ENCODE peak calls at places on chromosomes 16 and 17, in seven cellular contexts. O is mesendoderm, V is H9, W is mesenchymal stem cell, K is neuronal stem cell, I is H1, M is trophoblast cell. Q is an unnamed sample.

GRCh38 chr17:78114831-78115723 is 13.5 kb downstream of the TMC6 start:
- DNase-seq in M (no peak), K (no peak), W (no peak), V (no peak), I (no peak), O (no peak), Q (no peak)

GRCh38 chr17:38727661-38728220 is 2.4 kb upstream of the CISD3 start:
- DNase-seq in W (no peak), I (no peak), O (no peak), M (peak), V (no peak), K (no peak), Q (no peak)

GRCh38 chr17:7767425-7768021 is 50.0 kb downstream of the DNAH2 start:
- DNase-seq in M (no peak), I (no peak), K (no peak), V (no peak), O (peak), W (peak), Q (peak)

GRCh38 chr17:41772218-41772585 is 14.3 kb downstream of the JUP start:
- DNase-seq in K (no peak), I (no peak), O (peak), V (peak), M (peak), W (no peak), Q (no peak)

GRCh38 chr16:30746638-30747160 is 1.5 kb upstream of the PHKG2 start:
- DNase-seq in V (no peak), I (no peak), O (no peak), M (no peak), W (no peak), K (no peak), Q (no peak)

GRCh38 chr17:8161289-8162231 is 1.2 kb downstream of the VAMP2 start:
- DNase-seq in I (no peak), M (no peak), V (peak), K (no peak), W (no peak), O (no peak), Q (no peak)

GRCh38 chr16:84694980-84695379 is 4.8 kb upstream of the USP10 start:
- DNase-seq in M (no peak), W (no peak), K (no peak), V (no peak), O (no peak), I (no peak), Q (no peak)

GRCh38 chr17:17910060-17910459 is 62.1 kb downstream of the TOM1L2 start:
- DNase-seq in K (no peak), O (no peak), V (no peak), M (no peak), I (no peak), W (no peak), Q (no peak)

GRCh38 chr17:39104046-39104445 is 47.4 kb downstream of the PLXDC1 start:
- DNase-seq in K (no peak), O (no peak), I (no peak), V (no peak), W (peak), M (no peak), Q (peak)

GRCh38 chr17:71866095-71866494 is 254.7 kb upstream of the SOX9 start:
- DNase-seq in M (no peak), W (no peak), O (no peak), K (no peak), V (no peak), I (no peak), Q (no peak)

GRCh38 chr17:12922120-12922519 is 95.7 kb downstream of the ELAC2 start:
- DNase-seq in O (no peak), V (no peak), M (no peak), I (no peak), K (no peak), W (no peak), Q (no peak)

GRCh38 chr17:9817086-9817485 is 4.8 kb downstream of the GSG1L2 start:
- DNase-seq in W (peak), V (peak), O (peak), M (peak), I (peak), K (peak), Q (peak)

GRCh38 chr17:52156576-52156975 is 1.9 kb downstream of the CA10 start:
- DNase-seq in K (no peak), M (no peak), W (no peak), I (no peak), V (no peak), O (no peak), Q (no peak)

GRCh38 chr16:70594569-70594968 is 51.8 kb upstream of the IL34 start:
- DNase-seq in K (no peak), V (no peak), W (no peak), M (no peak), O (no peak), I (no peak), Q (no peak)

GRCh38 chr17:30002088-30002487 is 60.7 kb downstream of the EFCAB5 start:
- DNase-seq in M (no peak), K (no peak), W (no peak), V (no peak), I (no peak), O (no peak), Q (no peak)

GRCh38 chr17:43556292-43556691 is 10.2 kb upstream of the ETV4 start:
- DNase-seq in W (peak), I (no peak), M (peak), K (no peak), V (no peak), O (no peak), Q (peak)

GRCh38 chr17:16442141-16442540 is 26.8 kb downstream of the TRPV2 start:
- DNase-seq in W (peak), M (no peak), I (no peak), K (no peak), V (peak), O (no peak), Q (no peak)

GRCh38 chr16:19348125-19348524 is 62.6 kb downstream of the CLEC19A start:
- DNase-seq in O (no peak), K (no peak), I (no peak), M (no peak), W (no peak), V (no peak), Q (no peak)

GRCh38 chr17:66533572-66533971 is 231.2 kb downstream of the PRKCA start:
- DNase-seq in O (peak), M (no peak), W (peak), K (peak), V (peak), I (no peak), Q (peak)

GRCh38 chr16:88524973-88525662 is 45.1 kb upstream of the ZC3H18 start:
- DNase-seq in O (no peak), I (no peak), W (no peak), K (no peak), V (no peak), M (no peak), Q (no peak)

GRCh38 chr17:72122668-72123495 is 2.1 kb downstream of the SOX9 start:
- DNase-seq in I (no peak), K (no peak), O (peak), W (peak), V (peak), M (no peak), Q (peak)

GRCh38 chr16:57815987-57816745 is 13.9 kb upstream of the KIFC3 start:
- DNase-seq in O (peak), K (no peak), M (peak), I (no peak), V (peak), W (peak), Q (peak)

GRCh38 chr16:648071-648785 is 937 bp upstream of the WDR90 start:
- DNase-seq in M (no peak), O (no peak), K (no peak), I (no peak), W (no peak), V (peak), Q (no peak)

GRCh38 chr16:4402439-4403132 is 13.8 kb downstream of the CORO7 start:
- DNase-seq in O (peak), K (peak), W (peak), I (no peak), V (peak), M (peak), Q (peak)

GRCh38 chr16:2194852-2195315 is 1.5 kb downstream of the CASKIN1 start:
- DNase-seq in V (peak), K (no peak), I (no peak), W (peak), O (peak), M (peak), Q (peak)

GRCh38 chr16:27408012-27408601 is 6.1 kb downstream of the IL21R start:
- DNase-seq in V (no peak), K (no peak), I (no peak), M (no peak), O (no peak), W (peak), Q (peak)

GRCh38 chr16:1464894-1465566 is 9.8 kb downstream of the CLCN7 start:
- DNase-seq in I (no peak), O (no peak), W (no peak), K (no peak), M (no peak), V (no peak), Q (no peak)

GRCh38 chr17:72560303-72561247 is 439.8 kb downstream of the SOX9 start:
- DNase-seq in I (no peak), K (peak), W (peak), O (peak), M (peak), V (peak), Q (peak)

GRCh38 chr16:69827527-69827926 is 65.4 kb downstream of the WWP2 start:
- DNase-seq in V (no peak), M (no peak), O (no peak), K (no peak), I (no peak), W (no peak), Q (no peak)

GRCh38 chr17:68101075-68101991 is 65.8 kb downstream of the KPNA2 start:
- DNase-seq in M (peak), I (peak), V (peak), W (peak), O (peak), K (peak), Q (peak)

GRCh38 chr17:3796110-3796821 is 4.7 kb downstream of the ITGAE start:
- DNase-seq in I (no peak), V (no peak), K (no peak), M (no peak), W (no peak), O (no peak), Q (no peak)

GRCh38 chr17:77924757-77925336 is 33.7 kb upstream of the TNRC6C start:
- DNase-seq in K (no peak), O (peak), M (no peak), V (peak), I (peak), W (no peak), Q (peak)

GRCh38 chr16:645852-646678 is 3.1 kb upstream of the WDR90 start:
- DNase-seq in W (no peak), I (no peak), O (no peak), M (peak), V (no peak), K (no peak), Q (no peak)

GRCh38 chr16:89422527-89422904 is 67.8 kb downstream of the ANKRD11 start:
- DNase-seq in W (no peak), I (no peak), K (no peak), O (no peak), V (no peak), M (peak), Q (peak)

GRCh38 chr17:71501716-71502115 is 619.1 kb upstream of the SOX9 start:
- DNase-seq in V (no peak), M (no peak), W (no peak), K (no peak), I (no peak), O (no peak), Q (no peak)

GRCh38 chr17:58060596-58061191 is 22.5 kb upstream of the DYNLL2 start:
- DNase-seq in V (no peak), K (no peak), I (no peak), M (no peak), W (no peak), O (no peak), Q (peak)

DNA sequence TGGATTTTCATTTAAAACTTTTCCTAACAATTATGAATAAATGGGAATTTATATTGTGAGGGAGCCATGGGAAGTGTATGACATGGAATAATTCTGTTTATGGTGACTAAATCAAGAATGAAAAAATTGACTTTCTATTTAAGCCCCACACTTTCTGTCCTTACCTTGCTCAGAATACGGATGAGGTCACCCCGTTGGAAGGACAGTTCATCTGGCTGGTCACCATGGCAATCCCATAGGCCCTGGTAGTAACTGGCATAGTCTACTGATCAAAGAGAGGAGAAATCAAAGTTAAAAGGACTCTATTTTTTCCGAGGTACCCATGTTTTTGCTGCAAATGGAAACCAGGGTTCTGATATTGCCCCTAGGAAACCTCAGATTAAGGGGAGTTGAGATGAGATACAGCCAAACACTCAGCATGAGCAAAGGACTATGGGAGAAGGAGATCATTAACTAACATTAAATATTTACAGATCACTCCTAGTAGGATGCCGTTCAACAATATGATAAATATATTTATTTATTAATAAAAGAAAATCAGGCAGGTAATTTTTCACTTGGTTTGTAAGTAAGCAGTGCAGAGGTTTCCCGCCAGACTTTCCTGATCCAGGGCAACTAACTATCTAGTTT is 54.9 kb downstream of the SNX11 start:
- DNase-seq in K (no peak), I (no peak), W (no peak), V (no peak), O (peak), M (no peak), Q (no peak)
- H3K27ac ChIP-seq in K (no peak), I (no peak), W (no peak), V (no peak), O (no peak), M (no peak), Q (no peak)

GRCh38 chr17:27593232-27593856 is 37.6 kb upstream of the LGALS9 start:
- DNase-seq in V (no peak), K (no peak), W (no peak), M (no peak), O (no peak), I (no peak), Q (no peak)
- H4K8ac ChIP-seq in V (no peak), K (no peak), W (no peak), M (no peak), O (no peak), I (no peak), Q (no peak)

GRCh38 chr17:45096926-45097325 is 35.4 kb downstream of the PLCD3 start:
- DNase-seq in M (no peak), O (no peak), W (no peak), K (no peak), I (no peak), V (peak), Q (no peak)
- H3K27ac ChIP-seq in M (no peak), O (no peak), W (no peak), K (no peak), I (no peak), V (no peak), Q (no peak)

GRCh38 chr17:36936455-36936934 is 780 bp upstream of the LHX1 start:
- DNase-seq in I (no peak), O (peak), W (no peak), K (no peak), M (peak), V (peak), Q (no peak)
- H4K8ac ChIP-seq in I (peak), O (no peak), W (no peak), K (no peak), M (no peak), V (no peak), Q (no peak)

GRCh38 chr17:63817736-63818385 is 9.4 kb upstream of the PSMC5 start:
- DNase-seq in K (no peak), I (no peak), V (no peak), O (no peak), M (no peak), W (no peak), Q (no peak)

GRCh38 chr17:63820963-63821561 is 6.2 kb upstream of the PSMC5 start:
- DNase-seq in M (no peak), V (no peak), K (no peak), O (no peak), I (no peak), W (no peak), Q (no peak)

GRCh38 chr17:63816669-63817068 is 10.6 kb upstream of the PSMC5 start:
- DNase-seq in O (no peak), K (no peak), V (no peak), M (no peak), W (peak), I (no peak), Q (peak)

GRCh38 chr17:63819585-63820537 is 7.4 kb upstream of the PSMC5 start:
- DNase-seq in M (no peak), O (no peak), V (no peak), K (no peak), I (no peak), W (no peak), Q (no peak)

DNA sequence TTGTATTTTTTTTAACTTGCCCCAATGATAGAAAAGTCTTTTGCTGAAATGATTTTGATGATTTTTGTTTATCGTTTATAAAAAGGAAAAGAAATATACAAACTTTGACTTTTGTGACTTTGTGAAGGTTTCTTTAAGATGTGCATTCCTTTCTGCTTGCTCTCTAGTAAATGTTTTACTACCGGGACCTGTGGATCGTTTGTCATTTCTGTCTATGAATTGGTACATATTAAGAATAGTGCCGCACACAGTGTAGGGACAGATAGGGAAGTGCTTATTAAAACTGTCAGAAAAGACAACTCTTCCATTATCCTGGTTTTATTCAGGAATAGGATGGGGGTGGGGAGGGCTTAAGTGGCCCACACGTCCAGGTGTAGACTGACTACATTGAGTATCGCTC is 8.1 kb upstream of the PSMC5 start:
- DNase-seq in K (no peak), O (no peak), M (no peak), V (no peak), I (no peak), W (no peak), Q (no peak)
- H3K27ac ChIP-seq in K (no peak), O (no peak), M (no peak), V (no peak), I (no peak), W (peak), Q (no peak)